ENCODE peak calls at places on chromosomes 3 and 15, in four cellular contexts. Y is AG04450; N is heart right ventricle; P is CD8-positive, alpha-beta T cell. H is an unnamed sample.

GRCh38 chr3:182565916-182566524 is 227.3 kb upstream of the ATP11B start:
- DNase-seq in Y (no peak), N (no peak), P (no peak), H (no peak)

GRCh38 chr15:80761754-80762153 is 17.4 kb upstream of the CEMIP start:
- DNase-seq in Y (no peak), N (no peak), P (no peak), H (no peak)

GRCh38 chr15:55277116-55277564 is 12.5 kb downstream of the RAB27A start:
- DNase-seq in Y (peak), N (no peak), P (peak), H (no peak)

GRCh38 chr15:31158858-31159569 is 57.5 kb upstream of the TRPM1 start:
- DNase-seq in Y (no peak), N (peak), P (no peak), H (no peak)

GRCh38 chr3:29156071-29156715 is 124.7 kb upstream of the RBMS3 start:
- DNase-seq in Y (no peak), N (no peak), P (no peak), H (peak)

GRCh38 chr3:58490860-58491501 is 915 bp upstream of the KCTD6 start:
- DNase-seq in Y (no peak), N (no peak), P (peak), H (no peak)

GRCh38 chr15:64894395-64895056 is 17.2 kb upstream of the ANKDD1A start:
- DNase-seq in Y (no peak), N (no peak), P (peak), H (no peak)

GRCh38 chr15:101611007-101611406 is 41.2 kb downstream of the TM2D3 start:
- DNase-seq in Y (no peak), N (no peak), P (no peak), H (no peak)

GRCh38 chr15:67142142-67143092 is 77.0 kb downstream of the SMAD3 start:
- DNase-seq in Y (no peak), N (no peak), P (no peak), H (no peak)

GRCh38 chr3:66398228-66399025 is 102.4 kb downstream of the LRIG1 start:
- DNase-seq in Y (peak), N (no peak), P (no peak), H (peak)

GRCh38 chr15:76196286-76196948 is 114.9 kb downstream of the ETFA start:
- DNase-seq in Y (peak), N (peak), P (no peak), H (peak)

GRCh38 chr3:178545337-178545736 is 9.1 kb downstream of the KCNMB2 start:
- DNase-seq in Y (no peak), N (no peak), P (no peak), H (no peak)

DNA sequence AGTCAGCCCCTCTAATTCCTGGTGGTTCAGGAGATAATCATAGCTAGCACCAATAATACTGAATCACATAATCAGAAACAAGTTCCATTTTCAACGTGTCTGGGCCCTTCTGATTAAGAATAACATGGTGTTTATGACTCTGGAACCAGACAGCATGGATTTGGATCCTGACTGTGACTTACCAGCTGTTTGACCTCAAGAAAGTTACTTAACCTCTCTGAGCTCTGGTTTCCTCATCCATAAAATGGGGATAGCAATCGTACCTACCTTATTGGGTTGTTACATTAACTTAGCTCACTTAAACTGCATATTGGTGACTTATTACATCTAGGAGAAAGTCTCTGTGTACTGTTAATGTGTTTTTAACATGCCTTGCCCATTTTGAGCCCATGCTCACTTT is 10.7 kb upstream of the TMEM40 start:
- DNase-seq in Y (no peak), N (no peak), P (no peak), H (no peak)
- H3K27ac ChIP-seq in Y (no peak), N (no peak), P (no peak), H (no peak)

DNA sequence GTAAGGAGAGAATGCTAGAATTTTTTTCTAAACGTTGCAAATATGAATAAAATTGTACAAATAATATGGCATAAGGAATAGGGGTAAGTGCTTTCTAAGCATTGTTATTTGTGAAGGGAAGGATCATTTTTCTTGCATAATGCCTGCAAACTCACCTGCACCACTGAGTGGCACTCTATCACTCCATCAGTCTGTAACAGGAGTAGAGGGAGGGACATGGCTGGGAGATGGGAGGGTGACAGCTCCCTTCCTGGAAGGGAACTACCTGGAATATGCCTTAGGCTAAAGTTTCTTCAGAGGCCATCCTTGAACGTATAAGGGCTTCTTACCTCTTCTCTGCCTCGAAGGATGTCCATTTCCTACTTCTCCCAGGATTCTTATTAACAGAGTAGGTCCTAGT is 3.0 kb downstream of the NAALADL2 start:
- DNase-seq in Y (no peak), N (no peak), P (no peak), H (peak)
- TF ChIP-seq CTCF in Y (no peak), N (peak), P (no peak), H (peak)

GRCh38 chr15:60396100-60396499 is 1.7 kb downstream of the ANXA2 start:
- DNase-seq in Y (no peak), N (no peak), P (no peak), H (peak)
- H3K27ac ChIP-seq in Y (peak), N (peak), P (no peak), H (peak)

DNA sequence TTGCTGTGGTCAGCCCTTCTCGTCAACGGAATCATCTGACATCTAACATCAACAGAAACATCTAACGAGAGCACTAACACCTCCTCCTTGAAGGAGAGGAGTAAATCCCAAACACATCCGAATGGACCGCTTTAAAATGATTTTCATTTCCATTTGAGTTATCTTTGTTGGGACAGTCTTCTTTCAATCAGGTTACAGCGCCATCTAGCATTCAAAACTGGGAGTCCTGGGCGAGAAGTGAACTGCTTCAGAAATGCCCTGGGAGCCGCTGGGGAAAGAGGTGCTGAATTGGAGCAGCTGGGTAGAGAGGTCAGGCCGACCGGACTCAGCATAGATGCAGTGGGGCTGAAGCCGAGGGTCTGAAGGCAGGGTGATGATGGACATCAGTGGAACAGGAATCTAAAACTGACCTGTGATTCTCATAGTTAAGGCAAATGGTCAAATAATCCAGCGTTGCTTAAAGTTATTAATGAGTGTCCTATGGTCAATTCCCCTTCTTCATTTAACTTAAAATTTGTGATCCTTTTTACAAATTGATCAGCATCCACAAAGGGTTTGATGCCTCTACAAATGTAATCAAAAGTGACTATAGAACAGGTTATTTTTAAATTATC is 170.0 kb upstream of the NDN start:
- DNase-seq in Y (no peak), N (peak), P (no peak), H (no peak)
- TF ChIP-seq CTCF in Y (peak), N (peak), P (no peak), H (peak)

GRCh38 chr15:81962438-81962837 is 83.4 kb downstream of the MEX3B start:
- DNase-seq in Y (no peak), N (no peak), P (no peak), H (no peak)

GRCh38 chr15:81968691-81969090 is 77.1 kb downstream of the MEX3B start:
- DNase-seq in Y (no peak), N (no peak), P (no peak), H (no peak)

GRCh38 chr15:81966628-81967027 is 79.2 kb downstream of the MEX3B start:
- DNase-seq in Y (no peak), N (no peak), P (no peak), H (no peak)
- H3K27ac ChIP-seq in Y (no peak), N (no peak), P (no peak), H (no peak)

GRCh38 chr3:134597390-134597975 is 53.3 kb downstream of the KY start:
- DNase-seq in Y (no peak), N (no peak), P (no peak), H (peak)
- TF ChIP-seq CTCF in Y (no peak), N (no peak), P (no peak), H (no peak)

DNA sequence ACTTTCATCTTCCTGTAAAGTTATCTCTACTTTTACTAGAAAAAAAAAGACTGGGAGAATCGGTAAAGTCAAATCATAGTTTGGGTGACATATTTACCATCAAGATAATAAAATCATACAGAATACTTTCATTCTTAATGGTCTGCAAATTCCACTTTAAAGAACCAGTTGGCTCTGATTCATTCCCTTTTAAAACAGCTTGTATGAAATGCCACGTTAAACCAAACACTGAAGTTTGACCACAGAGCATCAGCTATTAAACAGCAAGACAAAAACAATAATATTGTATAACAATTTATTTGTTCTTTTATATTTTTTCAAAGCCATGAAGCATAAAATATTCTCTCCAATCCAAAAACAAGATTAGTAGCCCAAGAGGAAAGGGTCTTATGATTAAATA is 100.7 kb downstream of the FBN1 start:
- DNase-seq in Y (no peak), N (no peak), P (no peak), H (no peak)
- H3K27ac ChIP-seq in Y (no peak), N (no peak), P (no peak), H (no peak)

DNA sequence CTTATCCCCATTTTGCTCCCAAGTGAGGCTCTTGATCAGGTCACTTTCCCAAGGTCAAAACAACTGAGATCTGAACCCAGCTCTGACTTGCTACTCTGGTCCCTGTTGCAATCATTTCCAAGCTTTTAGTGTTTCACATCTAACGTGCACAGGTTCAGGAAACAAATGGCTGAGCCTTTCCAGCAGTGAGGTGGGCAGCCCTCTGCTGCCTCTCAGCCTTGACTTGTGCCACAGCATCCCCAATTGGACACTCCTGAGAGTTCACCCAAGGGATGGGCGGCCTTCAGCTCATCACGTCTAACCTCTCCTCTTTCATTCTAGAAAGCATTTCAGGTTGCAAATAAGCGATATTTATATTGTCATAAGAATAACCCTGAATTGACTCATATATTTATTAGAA is 330.1 kb upstream of the WNT5A start:
- DNase-seq in Y (no peak), N (no peak), P (no peak), H (no peak)
- TF ChIP-seq CTCF in Y (no peak), N (no peak), P (no peak), H (no peak)

DNA sequence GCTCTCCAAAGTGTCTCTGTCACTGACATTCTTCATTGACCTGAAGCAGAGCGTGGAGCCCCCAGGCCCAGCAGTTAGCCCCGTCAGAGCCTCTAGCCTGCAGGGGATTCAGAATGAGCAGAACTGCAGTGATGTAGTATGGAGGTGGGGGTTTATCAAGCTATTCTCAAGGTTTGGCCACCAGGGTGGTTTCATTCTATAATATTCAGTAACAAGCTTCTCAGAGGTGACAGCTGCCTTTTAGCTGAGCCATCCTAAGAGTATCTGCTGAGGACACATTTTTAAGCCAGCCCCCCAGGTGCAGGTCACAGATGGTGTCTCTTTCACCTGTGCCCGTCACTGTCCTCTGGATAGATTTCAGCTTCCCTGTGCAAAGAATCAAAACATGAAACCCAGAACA is 31.9 kb downstream of the CMTM7 start:
- DNase-seq in Y (no peak), N (no peak), P (no peak), H (no peak)
- H3K27ac ChIP-seq in Y (no peak), N (no peak), P (peak), H (no peak)

H was measured in foreskin keratinocyte.